ENCODE peak calls at places on chromosomes 16 and 17, in nine cellular contexts. One of them, this sample, is unnamed.

GRCh38 chr16:86240716-86241363 is 269.5 kb upstream of the FOXF1 start:
- DNase-seq in G401: no peak
- DNase-seq in CD4-positive, CD25-positive, alpha-beta regulatory T cell: no peak
- DNase-seq in activated CD4-positive, CD25-positive, alpha-beta regulatory T cell: no peak
- DNase-seq in stimulated activated CD8-positive, alpha-beta memory T cell treated with anti-CD3 and anti-CD28 coated beads, Interleukin-4, amount 100 ng/mL, for 48 hours: no peak
- DNase-seq in GM13977: no peak
- DNase-seq in PC-3: no peak
- DNase-seq in GOT3: no peak
- DNase-seq in sciatic nerve: no peak
- DNase-seq in this sample: no peak

GRCh38 chr17:80879723-80880649 is 111.7 kb upstream of the CHMP6 start:
- DNase-seq in G401: no peak
- DNase-seq in CD4-positive, CD25-positive, alpha-beta regulatory T cell: no peak
- DNase-seq in activated CD4-positive, CD25-positive, alpha-beta regulatory T cell: no peak
- DNase-seq in stimulated activated CD8-positive, alpha-beta memory T cell treated with anti-CD3 and anti-CD28 coated beads, Interleukin-4, amount 100 ng/mL, for 48 hours: no peak
- DNase-seq in GM13977: no peak
- DNase-seq in PC-3: no peak
- DNase-seq in GOT3: no peak
- DNase-seq in sciatic nerve: no peak
- DNase-seq in this sample: peak; percentile 34

GRCh38 chr17:1203111-1203966 is 23.6 kb upstream of the ABR start:
- DNase-seq in G401: no peak
- DNase-seq in CD4-positive, CD25-positive, alpha-beta regulatory T cell: peak; percentile 49
- DNase-seq in activated CD4-positive, CD25-positive, alpha-beta regulatory T cell: peak; percentile 45
- DNase-seq in stimulated activated CD8-positive, alpha-beta memory T cell treated with anti-CD3 and anti-CD28 coated beads, Interleukin-4, amount 100 ng/mL, for 48 hours: peak; percentile 75
- DNase-seq in GM13977: peak; percentile 83
- DNase-seq in PC-3: peak; percentile 56
- DNase-seq in GOT3: no peak
- DNase-seq in sciatic nerve: peak; percentile 85
- DNase-seq in this sample: peak; percentile 53

GRCh38 chr16:11734025-11734652 is 8.5 kb downstream of the TXNDC11 start:
- DNase-seq in G401: no peak
- DNase-seq in CD4-positive, CD25-positive, alpha-beta regulatory T cell: no peak
- DNase-seq in activated CD4-positive, CD25-positive, alpha-beta regulatory T cell: no peak
- DNase-seq in stimulated activated CD8-positive, alpha-beta memory T cell treated with anti-CD3 and anti-CD28 coated beads, Interleukin-4, amount 100 ng/mL, for 48 hours: no peak
- DNase-seq in GM13977: peak; percentile 29
- DNase-seq in PC-3: no peak
- DNase-seq in GOT3: no peak
- DNase-seq in sciatic nerve: no peak
- DNase-seq in this sample: no peak

GRCh38 chr16:876041-876335 is 75.5 kb upstream of the GNG13 start:
- DNase-seq in G401: no peak
- DNase-seq in CD4-positive, CD25-positive, alpha-beta regulatory T cell: no peak
- DNase-seq in activated CD4-positive, CD25-positive, alpha-beta regulatory T cell: no peak
- DNase-seq in stimulated activated CD8-positive, alpha-beta memory T cell treated with anti-CD3 and anti-CD28 coated beads, Interleukin-4, amount 100 ng/mL, for 48 hours: no peak
- DNase-seq in GM13977: no peak
- DNase-seq in PC-3: no peak
- DNase-seq in GOT3: no peak
- DNase-seq in sciatic nerve: no peak
- DNase-seq in this sample: no peak

GRCh38 chr16:68479271-68479670 is 31.0 kb upstream of the SMPD3 start:
- DNase-seq in G401: no peak
- DNase-seq in CD4-positive, CD25-positive, alpha-beta regulatory T cell: no peak
- DNase-seq in activated CD4-positive, CD25-positive, alpha-beta regulatory T cell: no peak
- DNase-seq in stimulated activated CD8-positive, alpha-beta memory T cell treated with anti-CD3 and anti-CD28 coated beads, Interleukin-4, amount 100 ng/mL, for 48 hours: no peak
- DNase-seq in GM13977: no peak
- DNase-seq in PC-3: no peak
- DNase-seq in GOT3: no peak
- DNase-seq in sciatic nerve: no peak
- DNase-seq in this sample: no peak

GRCh38 chr16:89924925-89925307 is 1.8 kb downstream of the TUBB3 start:
- DNase-seq in G401: no peak
- DNase-seq in CD4-positive, CD25-positive, alpha-beta regulatory T cell: no peak
- DNase-seq in activated CD4-positive, CD25-positive, alpha-beta regulatory T cell: no peak
- DNase-seq in stimulated activated CD8-positive, alpha-beta memory T cell treated with anti-CD3 and anti-CD28 coated beads, Interleukin-4, amount 100 ng/mL, for 48 hours: no peak
- DNase-seq in GM13977: no peak
- DNase-seq in PC-3: no peak
- DNase-seq in GOT3: no peak
- DNase-seq in sciatic nerve: no peak
- DNase-seq in this sample: no peak

GRCh38 chr17:39738568-39738901 is 797 bp downstream of the GRB7 start:
- DNase-seq in G401: peak; percentile 72
- DNase-seq in CD4-positive, CD25-positive, alpha-beta regulatory T cell: peak; percentile 39
- DNase-seq in activated CD4-positive, CD25-positive, alpha-beta regulatory T cell: no peak
- DNase-seq in stimulated activated CD8-positive, alpha-beta memory T cell treated with anti-CD3 and anti-CD28 coated beads, Interleukin-4, amount 100 ng/mL, for 48 hours: peak; percentile 68
- DNase-seq in GM13977: peak; percentile 80
- DNase-seq in PC-3: peak; percentile 48
- DNase-seq in GOT3: no peak
- DNase-seq in sciatic nerve: no peak
- DNase-seq in this sample: peak; percentile 55

GRCh38 chr16:71626018-71626857 is at the start of gene MARVELD3:
- DNase-seq in G401: no peak
- DNase-seq in CD4-positive, CD25-positive, alpha-beta regulatory T cell: no peak
- DNase-seq in activated CD4-positive, CD25-positive, alpha-beta regulatory T cell: peak; percentile 4
- DNase-seq in stimulated activated CD8-positive, alpha-beta memory T cell treated with anti-CD3 and anti-CD28 coated beads, Interleukin-4, amount 100 ng/mL, for 48 hours: peak; percentile 51
- DNase-seq in GM13977: peak; percentile 59
- DNase-seq in PC-3: peak; percentile 81
- DNase-seq in GOT3: no peak
- DNase-seq in sciatic nerve: peak; percentile 70
- DNase-seq in this sample: no peak

GRCh38 chr17:3870871-3871306 is 22.0 kb downstream of the CAMKK1 start:
- DNase-seq in G401: no peak
- DNase-seq in CD4-positive, CD25-positive, alpha-beta regulatory T cell: no peak
- DNase-seq in activated CD4-positive, CD25-positive, alpha-beta regulatory T cell: no peak
- DNase-seq in stimulated activated CD8-positive, alpha-beta memory T cell treated with anti-CD3 and anti-CD28 coated beads, Interleukin-4, amount 100 ng/mL, for 48 hours: no peak
- DNase-seq in GM13977: peak; percentile 70
- DNase-seq in PC-3: no peak
- DNase-seq in GOT3: no peak
- DNase-seq in sciatic nerve: no peak
- DNase-seq in this sample: no peak

GRCh38 chr16:2295056-2295798 is 27.3 kb upstream of the RNPS1 start:
- DNase-seq in G401: no peak
- DNase-seq in CD4-positive, CD25-positive, alpha-beta regulatory T cell: no peak
- DNase-seq in activated CD4-positive, CD25-positive, alpha-beta regulatory T cell: no peak
- DNase-seq in stimulated activated CD8-positive, alpha-beta memory T cell treated with anti-CD3 and anti-CD28 coated beads, Interleukin-4, amount 100 ng/mL, for 48 hours: no peak
- DNase-seq in GM13977: no peak
- DNase-seq in PC-3: no peak
- DNase-seq in GOT3: no peak
- DNase-seq in sciatic nerve: no peak
- DNase-seq in this sample: no peak

GRCh38 chr17:46141645-46142044 is 51.6 kb downstream of the KANSL1 start:
- DNase-seq in G401: no peak
- DNase-seq in CD4-positive, CD25-positive, alpha-beta regulatory T cell: no peak
- DNase-seq in activated CD4-positive, CD25-positive, alpha-beta regulatory T cell: no peak
- DNase-seq in stimulated activated CD8-positive, alpha-beta memory T cell treated with anti-CD3 and anti-CD28 coated beads, Interleukin-4, amount 100 ng/mL, for 48 hours: no peak
- DNase-seq in GM13977: no peak
- DNase-seq in PC-3: no peak
- DNase-seq in GOT3: no peak
- DNase-seq in sciatic nerve: no peak
- DNase-seq in this sample: no peak

GRCh38 chr17:50095626-50096037 is 481 bp downstream of the PDK2 start:
- DNase-seq in G401: no peak
- DNase-seq in CD4-positive, CD25-positive, alpha-beta regulatory T cell: no peak
- DNase-seq in activated CD4-positive, CD25-positive, alpha-beta regulatory T cell: no peak
- DNase-seq in stimulated activated CD8-positive, alpha-beta memory T cell treated with anti-CD3 and anti-CD28 coated beads, Interleukin-4, amount 100 ng/mL, for 48 hours: no peak
- DNase-seq in GM13977: peak; percentile 41
- DNase-seq in PC-3: no peak
- DNase-seq in GOT3: no peak
- DNase-seq in sciatic nerve: no peak
- DNase-seq in this sample: no peak

GRCh38 chr17:35121315-35121714 is at the start of gene FNDC8:
- DNase-seq in G401: no peak
- DNase-seq in CD4-positive, CD25-positive, alpha-beta regulatory T cell: no peak
- DNase-seq in activated CD4-positive, CD25-positive, alpha-beta regulatory T cell: no peak
- DNase-seq in stimulated activated CD8-positive, alpha-beta memory T cell treated with anti-CD3 and anti-CD28 coated beads, Interleukin-4, amount 100 ng/mL, for 48 hours: no peak
- DNase-seq in GM13977: no peak
- DNase-seq in PC-3: no peak
- DNase-seq in GOT3: no peak
- DNase-seq in sciatic nerve: no peak
- DNase-seq in this sample: no peak

GRCh38 chr16:502179-502943 is 25.2 kb upstream of the CAPN15 start:
- DNase-seq in G401: no peak
- DNase-seq in CD4-positive, CD25-positive, alpha-beta regulatory T cell: no peak
- DNase-seq in activated CD4-positive, CD25-positive, alpha-beta regulatory T cell: no peak
- DNase-seq in stimulated activated CD8-positive, alpha-beta memory T cell treated with anti-CD3 and anti-CD28 coated beads, Interleukin-4, amount 100 ng/mL, for 48 hours: no peak
- DNase-seq in GM13977: no peak
- DNase-seq in PC-3: no peak
- DNase-seq in GOT3: no peak
- DNase-seq in sciatic nerve: no peak
- DNase-seq in this sample: no peak

GRCh38 chr16:89292443-89293078 is 75.1 kb downstream of the ZNF778 start:
- DNase-seq in G401: no peak
- DNase-seq in CD4-positive, CD25-positive, alpha-beta regulatory T cell: no peak
- DNase-seq in activated CD4-positive, CD25-positive, alpha-beta regulatory T cell: no peak
- DNase-seq in stimulated activated CD8-positive, alpha-beta memory T cell treated with anti-CD3 and anti-CD28 coated beads, Interleukin-4, amount 100 ng/mL, for 48 hours: no peak
- DNase-seq in GM13977: no peak
- DNase-seq in PC-3: no peak
- DNase-seq in GOT3: no peak
- DNase-seq in sciatic nerve: no peak
- DNase-seq in this sample: no peak

GRCh38 chr17:81060416-81060815 is 25.5 kb downstream of the BAIAP2 start:
- DNase-seq in G401: no peak
- DNase-seq in CD4-positive, CD25-positive, alpha-beta regulatory T cell: no peak
- DNase-seq in activated CD4-positive, CD25-positive, alpha-beta regulatory T cell: no peak
- DNase-seq in stimulated activated CD8-positive, alpha-beta memory T cell treated with anti-CD3 and anti-CD28 coated beads, Interleukin-4, amount 100 ng/mL, for 48 hours: no peak
- DNase-seq in GM13977: no peak
- DNase-seq in PC-3: no peak
- DNase-seq in GOT3: no peak
- DNase-seq in sciatic nerve: no peak
- DNase-seq in this sample: no peak

GRCh38 chr16:48609453-48610023 is 442 bp downstream of the N4BP1 start:
- DNase-seq in G401: peak; percentile 61
- DNase-seq in CD4-positive, CD25-positive, alpha-beta regulatory T cell: peak; percentile 24
- DNase-seq in activated CD4-positive, CD25-positive, alpha-beta regulatory T cell: peak; percentile 14
- DNase-seq in stimulated activated CD8-positive, alpha-beta memory T cell treated with anti-CD3 and anti-CD28 coated beads, Interleukin-4, amount 100 ng/mL, for 48 hours: peak; percentile 68
- DNase-seq in GM13977: peak; percentile 80
- DNase-seq in PC-3: no peak
- DNase-seq in GOT3: peak; percentile 72
- DNase-seq in sciatic nerve: peak; percentile 79
- DNase-seq in this sample: peak; percentile 47

GRCh38 chr16:11627822-11628457 is 40.3 kb upstream of the SNN start:
- DNase-seq in G401: no peak
- DNase-seq in CD4-positive, CD25-positive, alpha-beta regulatory T cell: no peak
- DNase-seq in activated CD4-positive, CD25-positive, alpha-beta regulatory T cell: no peak
- DNase-seq in stimulated activated CD8-positive, alpha-beta memory T cell treated with anti-CD3 and anti-CD28 coated beads, Interleukin-4, amount 100 ng/mL, for 48 hours: no peak
- DNase-seq in GM13977: no peak
- DNase-seq in PC-3: peak; percentile 82
- DNase-seq in GOT3: no peak
- DNase-seq in sciatic nerve: no peak
- DNase-seq in this sample: no peak

GRCh38 chr17:78173025-78173715 is 4.8 kb downstream of the SYNGR2 start:
- DNase-seq in G401: no peak
- DNase-seq in CD4-positive, CD25-positive, alpha-beta regulatory T cell: no peak
- DNase-seq in activated CD4-positive, CD25-positive, alpha-beta regulatory T cell: no peak
- DNase-seq in stimulated activated CD8-positive, alpha-beta memory T cell treated with anti-CD3 and anti-CD28 coated beads, Interleukin-4, amount 100 ng/mL, for 48 hours: no peak
- DNase-seq in GM13977: peak; percentile 77
- DNase-seq in PC-3: no peak
- DNase-seq in GOT3: no peak
- DNase-seq in sciatic nerve: no peak
- DNase-seq in this sample: no peak

GRCh38 chr16:1770328-1771071 is 843 bp downstream of the NME3 start:
- DNase-seq in G401: peak; percentile 78
- DNase-seq in CD4-positive, CD25-positive, alpha-beta regulatory T cell: peak; percentile 32
- DNase-seq in activated CD4-positive, CD25-positive, alpha-beta regulatory T cell: peak; percentile 24
- DNase-seq in stimulated activated CD8-positive, alpha-beta memory T cell treated with anti-CD3 and anti-CD28 coated beads, Interleukin-4, amount 100 ng/mL, for 48 hours: peak; percentile 63
- DNase-seq in GM13977: peak; percentile 86
- DNase-seq in PC-3: peak; percentile 60
- DNase-seq in GOT3: peak; percentile 28
- DNase-seq in sciatic nerve: peak; percentile 83
- DNase-seq in this sample: peak; percentile 60

GRCh38 chr17:80364091-80364691 is 50.8 kb upstream of the ENDOV start:
- DNase-seq in G401: peak; percentile 32
- DNase-seq in CD4-positive, CD25-positive, alpha-beta regulatory T cell: no peak
- DNase-seq in activated CD4-positive, CD25-positive, alpha-beta regulatory T cell: no peak
- DNase-seq in stimulated activated CD8-positive, alpha-beta memory T cell treated with anti-CD3 and anti-CD28 coated beads, Interleukin-4, amount 100 ng/mL, for 48 hours: no peak
- DNase-seq in GM13977: no peak
- DNase-seq in PC-3: peak; percentile 45
- DNase-seq in GOT3: no peak
- DNase-seq in sciatic nerve: no peak
- DNase-seq in this sample: no peak

GRCh38 chr17:181213-182163 is at the start of gene DOC2B:
- DNase-seq in G401: peak; percentile 73
- DNase-seq in CD4-positive, CD25-positive, alpha-beta regulatory T cell: no peak
- DNase-seq in activated CD4-positive, CD25-positive, alpha-beta regulatory T cell: no peak
- DNase-seq in stimulated activated CD8-positive, alpha-beta memory T cell treated with anti-CD3 and anti-CD28 coated beads, Interleukin-4, amount 100 ng/mL, for 48 hours: no peak
- DNase-seq in GM13977: peak; percentile 62
- DNase-seq in PC-3: peak; percentile 8
- DNase-seq in GOT3: no peak
- DNase-seq in sciatic nerve: no peak
- DNase-seq in this sample: peak; percentile 15

GRCh38 chr17:8480011-8480976 is 44.6 kb downstream of the NDEL1 start:
- DNase-seq in G401: no peak
- DNase-seq in CD4-positive, CD25-positive, alpha-beta regulatory T cell: no peak
- DNase-seq in activated CD4-positive, CD25-positive, alpha-beta regulatory T cell: no peak
- DNase-seq in stimulated activated CD8-positive, alpha-beta memory T cell treated with anti-CD3 and anti-CD28 coated beads, Interleukin-4, amount 100 ng/mL, for 48 hours: no peak
- DNase-seq in GM13977: no peak
- DNase-seq in PC-3: no peak
- DNase-seq in GOT3: no peak
- DNase-seq in sciatic nerve: no peak
- DNase-seq in this sample: no peak

GRCh38 chr17:49952912-49953497 is 16.0 kb upstream of the DLX4 start:
- DNase-seq in G401: no peak
- DNase-seq in CD4-positive, CD25-positive, alpha-beta regulatory T cell: no peak
- DNase-seq in activated CD4-positive, CD25-positive, alpha-beta regulatory T cell: no peak
- DNase-seq in stimulated activated CD8-positive, alpha-beta memory T cell treated with anti-CD3 and anti-CD28 coated beads, Interleukin-4, amount 100 ng/mL, for 48 hours: no peak
- DNase-seq in GM13977: no peak
- DNase-seq in PC-3: peak; percentile 86
- DNase-seq in GOT3: no peak
- DNase-seq in sciatic nerve: no peak
- DNase-seq in this sample: no peak

GRCh38 chr17:40952675-40953074 is 14.1 kb downstream of the KRT39 start:
- DNase-seq in G401: no peak
- DNase-seq in CD4-positive, CD25-positive, alpha-beta regulatory T cell: no peak
- DNase-seq in activated CD4-positive, CD25-positive, alpha-beta regulatory T cell: no peak
- DNase-seq in stimulated activated CD8-positive, alpha-beta memory T cell treated with anti-CD3 and anti-CD28 coated beads, Interleukin-4, amount 100 ng/mL, for 48 hours: no peak
- DNase-seq in GM13977: no peak
- DNase-seq in PC-3: peak; percentile 4
- DNase-seq in GOT3: no peak
- DNase-seq in sciatic nerve: no peak
- DNase-seq in this sample: no peak

GRCh38 chr17:37836593-37836992 is 87.6 kb upstream of the TBC1D3K start:
- DNase-seq in G401: no peak
- DNase-seq in CD4-positive, CD25-positive, alpha-beta regulatory T cell: no peak
- DNase-seq in activated CD4-positive, CD25-positive, alpha-beta regulatory T cell: no peak
- DNase-seq in stimulated activated CD8-positive, alpha-beta memory T cell treated with anti-CD3 and anti-CD28 coated beads, Interleukin-4, amount 100 ng/mL, for 48 hours: no peak
- DNase-seq in GM13977: no peak
- DNase-seq in PC-3: no peak
- DNase-seq in GOT3: no peak
- DNase-seq in sciatic nerve: no peak
- DNase-seq in this sample: no peak

GRCh38 chr17:8189041-8189710 is 804 bp downstream of the BORCS6 start:
- DNase-seq in G401: no peak
- DNase-seq in CD4-positive, CD25-positive, alpha-beta regulatory T cell: peak; percentile 25
- DNase-seq in activated CD4-positive, CD25-positive, alpha-beta regulatory T cell: no peak
- DNase-seq in stimulated activated CD8-positive, alpha-beta memory T cell treated with anti-CD3 and anti-CD28 coated beads, Interleukin-4, amount 100 ng/mL, for 48 hours: peak; percentile 41
- DNase-seq in GM13977: no peak
- DNase-seq in PC-3: no peak
- DNase-seq in GOT3: no peak
- DNase-seq in sciatic nerve: no peak
- DNase-seq in this sample: no peak

GRCh38 chr16:62167551-62167950 is 131.3 kb upstream of the CDH8 start:
- DNase-seq in G401: no peak
- DNase-seq in CD4-positive, CD25-positive, alpha-beta regulatory T cell: no peak
- DNase-seq in activated CD4-positive, CD25-positive, alpha-beta regulatory T cell: no peak
- DNase-seq in stimulated activated CD8-positive, alpha-beta memory T cell treated with anti-CD3 and anti-CD28 coated beads, Interleukin-4, amount 100 ng/mL, for 48 hours: no peak
- DNase-seq in GM13977: no peak
- DNase-seq in PC-3: peak; percentile 12
- DNase-seq in GOT3: no peak
- DNase-seq in sciatic nerve: no peak
- DNase-seq in this sample: no peak

GRCh38 chr17:61474235-61474927 is 22.2 kb downstream of the TBX4 start:
- DNase-seq in G401: no peak
- DNase-seq in CD4-positive, CD25-positive, alpha-beta regulatory T cell: no peak
- DNase-seq in activated CD4-positive, CD25-positive, alpha-beta regulatory T cell: no peak
- DNase-seq in stimulated activated CD8-positive, alpha-beta memory T cell treated with anti-CD3 and anti-CD28 coated beads, Interleukin-4, amount 100 ng/mL, for 48 hours: no peak
- DNase-seq in GM13977: no peak
- DNase-seq in PC-3: peak; percentile 85
- DNase-seq in GOT3: no peak
- DNase-seq in sciatic nerve: peak; percentile 1
- DNase-seq in this sample: no peak

GRCh38 chr16:89322381-89323119 is 105.0 kb downstream of the ZNF778 start:
- DNase-seq in G401: no peak
- DNase-seq in CD4-positive, CD25-positive, alpha-beta regulatory T cell: no peak
- DNase-seq in activated CD4-positive, CD25-positive, alpha-beta regulatory T cell: no peak
- DNase-seq in stimulated activated CD8-positive, alpha-beta memory T cell treated with anti-CD3 and anti-CD28 coated beads, Interleukin-4, amount 100 ng/mL, for 48 hours: no peak
- DNase-seq in GM13977: no peak
- DNase-seq in PC-3: peak; percentile 68
- DNase-seq in GOT3: no peak
- DNase-seq in sciatic nerve: no peak
- DNase-seq in this sample: no peak

This sample was measured in stimulated activated CD4-positive, alpha-beta T cell treated with anti-CD3 and anti-CD28 coated beads, Interleukin-4, amount 100 ng/mL, for 24 hours.